ENCODE peak calls at places on chromosomes 13 and 19, in five cellular contexts. One of them, this sample, is unnamed.

GRCh38 chr13:94950303-94950702 is 238.0 kb upstream of the SOX21 start:
- DNase-seq in left cardiac atrium: no peak
- DNase-seq in tibial artery: no peak
- DNase-seq in AG04450: no peak
- DNase-seq in skeletal muscle cell: no peak
- DNase-seq in this sample: no peak

GRCh38 chr13:112968380-112968909 is 569 bp upstream of the MCF2L start:
- DNase-seq in AG04450: no peak
- DNase-seq in left cardiac atrium: peak
- DNase-seq in tibial artery: no peak
- DNase-seq in skeletal muscle cell: no peak
- DNase-seq in this sample: no peak

GRCh38 chr19:53659292-53659691 is 27.5 kb downstream of the DPRX start:
- DNase-seq in skeletal muscle cell: no peak
- DNase-seq in tibial artery: no peak
- DNase-seq in AG04450: no peak
- DNase-seq in left cardiac atrium: peak
- DNase-seq in this sample: no peak

GRCh38 chr13:21879263-21879914 is 208.5 kb downstream of the FGF9 start:
- DNase-seq in left cardiac atrium: no peak
- DNase-seq in AG04450: no peak
- DNase-seq in skeletal muscle cell: no peak
- DNase-seq in tibial artery: no peak
- DNase-seq in this sample: no peak

GRCh38 chr19:677601-678380 is 1.6 kb downstream of the FSTL3 start:
- DNase-seq in skeletal muscle cell: no peak
- DNase-seq in left cardiac atrium: no peak
- DNase-seq in AG04450: no peak
- DNase-seq in tibial artery: peak
- DNase-seq in this sample: no peak

GRCh38 chr13:47076536-47076935 is 179.7 kb upstream of the HTR2A start:
- DNase-seq in skeletal muscle cell: no peak
- DNase-seq in AG04450: no peak
- DNase-seq in left cardiac atrium: no peak
- DNase-seq in tibial artery: no peak
- DNase-seq in this sample: no peak

GRCh38 chr13:114097504-114097892 is 34.9 kb downstream of the RASA3 start:
- DNase-seq in left cardiac atrium: peak
- DNase-seq in skeletal muscle cell: no peak
- DNase-seq in AG04450: no peak
- DNase-seq in tibial artery: no peak
- DNase-seq in this sample: no peak

GRCh38 chr13:76216729-76217128 is 580.6 kb downstream of the LMO7 start:
- DNase-seq in AG04450: no peak
- DNase-seq in left cardiac atrium: no peak
- DNase-seq in tibial artery: no peak
- DNase-seq in skeletal muscle cell: peak
- DNase-seq in this sample: no peak

GRCh38 chr13:50587122-50587521 is 256.4 kb downstream of the DLEU7 start:
- DNase-seq in tibial artery: no peak
- DNase-seq in AG04450: no peak
- DNase-seq in skeletal muscle cell: no peak
- DNase-seq in left cardiac atrium: no peak
- DNase-seq in this sample: no peak

GRCh38 chr13:32587774-32588165 is 1.5 kb downstream of the PDS5B start:
- DNase-seq in AG04450: no peak
- DNase-seq in left cardiac atrium: no peak
- DNase-seq in tibial artery: no peak
- DNase-seq in skeletal muscle cell: no peak
- DNase-seq in this sample: no peak

GRCh38 chr13:101530293-101530692 is 77.8 kb downstream of the ITGBL1 start:
- DNase-seq in tibial artery: no peak
- DNase-seq in skeletal muscle cell: peak
- DNase-seq in AG04450: no peak
- DNase-seq in left cardiac atrium: no peak
- DNase-seq in this sample: no peak

GRCh38 chr19:9848060-9848459 is 12.9 kb downstream of the PIN1 start:
- DNase-seq in skeletal muscle cell: no peak
- DNase-seq in AG04450: no peak
- DNase-seq in left cardiac atrium: no peak
- DNase-seq in tibial artery: no peak
- DNase-seq in this sample: no peak

GRCh38 chr13:51626749-51627148 is 42.5 kb downstream of the WDFY2 start:
- DNase-seq in left cardiac atrium: no peak
- DNase-seq in skeletal muscle cell: no peak
- DNase-seq in AG04450: no peak
- DNase-seq in tibial artery: no peak
- DNase-seq in this sample: no peak